ENCODE peak calls at places on chromosomes 4 and X, in four cellular contexts. One of them, this sample, is unnamed. For H3K36me3, the result is how much of the 10 kb centered on the place peaks cover.

GRCh38 chr4:41185614-41186609 is 28.4 kb downstream of the APBB2 start:
- DNase-seq in mammary epithelial cell: peak
- DNase-seq in brain microvascular endothelial cell: no peak
- DNase-seq in neural progenitor cell: no peak
- DNase-seq in this sample: peak

GRCh38 chr4:143616771-143617170 is 83.7 kb downstream of the FREM3 start:
- DNase-seq in mammary epithelial cell: peak
- DNase-seq in brain microvascular endothelial cell: peak
- DNase-seq in neural progenitor cell: no peak
- DNase-seq in this sample: peak

GRCh38 chrX:24145340-24146186 is 4.0 kb upstream of the ZFX start:
- DNase-seq in mammary epithelial cell: peak
- DNase-seq in brain microvascular endothelial cell: peak
- DNase-seq in neural progenitor cell: no peak
- DNase-seq in this sample: peak

GRCh38 chr4:3716876-3717235 is 49.3 kb upstream of the ADRA2C start:
- DNase-seq in mammary epithelial cell: no peak
- DNase-seq in brain microvascular endothelial cell: no peak
- DNase-seq in neural progenitor cell: no peak
- DNase-seq in this sample: no peak

GRCh38 chr4:104752337-104752736 is 257.6 kb upstream of the CXXC4 start:
- DNase-seq in mammary epithelial cell: no peak
- DNase-seq in brain microvascular endothelial cell: no peak
- DNase-seq in neural progenitor cell: no peak
- DNase-seq in this sample: peak

GRCh38 chrX:15107367-15107988 is 162.4 kb downstream of the ASB9 start:
- DNase-seq in mammary epithelial cell: no peak
- DNase-seq in brain microvascular endothelial cell: no peak
- DNase-seq in neural progenitor cell: no peak
- DNase-seq in this sample: peak

GRCh38 chrX:69968956-69969355 is 80.8 kb downstream of the AWAT2 start:
- DNase-seq in mammary epithelial cell: no peak
- DNase-seq in brain microvascular endothelial cell: no peak
- DNase-seq in neural progenitor cell: no peak
- DNase-seq in this sample: no peak

GRCh38 chr4:82172186-82172585 is 201.6 kb downstream of the HNRNPD start:
- DNase-seq in mammary epithelial cell: no peak
- DNase-seq in brain microvascular endothelial cell: no peak
- DNase-seq in neural progenitor cell: no peak
- DNase-seq in this sample: no peak

GRCh38 chrX:82711432-82711831 is 796.7 kb upstream of the POU3F4 start:
- DNase-seq in mammary epithelial cell: peak
- DNase-seq in brain microvascular endothelial cell: no peak
- DNase-seq in neural progenitor cell: peak
- DNase-seq in this sample: peak

GRCh38 chr4:56414135-56414675 is 21.2 kb downstream of the PPAT start:
- DNase-seq in mammary epithelial cell: peak
- DNase-seq in brain microvascular endothelial cell: no peak
- DNase-seq in neural progenitor cell: no peak
- DNase-seq in this sample: no peak

GRCh38 chr4:104815593-104816156 is 321.0 kb upstream of the CXXC4 start:
- DNase-seq in mammary epithelial cell: peak
- DNase-seq in brain microvascular endothelial cell: no peak
- DNase-seq in neural progenitor cell: no peak
- DNase-seq in this sample: peak

GRCh38 chr4:25441519-25442117 is 64.6 kb downstream of the ANAPC4 start:
- DNase-seq in mammary epithelial cell: peak
- DNase-seq in brain microvascular endothelial cell: peak
- DNase-seq in neural progenitor cell: peak
- DNase-seq in this sample: peak

GRCh38 chrX:4173743-4174142 is 460.3 kb upstream of the PRKX start:
- DNase-seq in mammary epithelial cell: no peak
- DNase-seq in brain microvascular endothelial cell: no peak
- DNase-seq in neural progenitor cell: no peak
- DNase-seq in this sample: no peak

GRCh38 chrX:150546711-150547153 is 21.7 kb upstream of the MTM1 start:
- DNase-seq in mammary epithelial cell: no peak
- DNase-seq in brain microvascular endothelial cell: no peak
- DNase-seq in neural progenitor cell: no peak
- DNase-seq in this sample: no peak

GRCh38 chr4:166498541-166498940 is 625.5 kb downstream of the TLL1 start:
- DNase-seq in mammary epithelial cell: no peak
- DNase-seq in brain microvascular endothelial cell: no peak
- DNase-seq in neural progenitor cell: no peak
- DNase-seq in this sample: no peak

GRCh38 chr4:112214397-112215264 is 17.0 kb upstream of the AP1AR start:
- DNase-seq in mammary epithelial cell: peak
- DNase-seq in brain microvascular endothelial cell: no peak
- DNase-seq in neural progenitor cell: no peak
- DNase-seq in this sample: peak

GRCh38 chr4:6752486-6752829 is 30.1 kb upstream of the KIAA0232 start:
- DNase-seq in mammary epithelial cell: no peak
- DNase-seq in brain microvascular endothelial cell: no peak
- DNase-seq in neural progenitor cell: no peak
- DNase-seq in this sample: no peak

GRCh38 chrX:46178763-46179162 is 366.5 kb downstream of the ZNF674 start:
- DNase-seq in mammary epithelial cell: no peak
- DNase-seq in brain microvascular endothelial cell: no peak
- DNase-seq in neural progenitor cell: no peak
- DNase-seq in this sample: no peak

GRCh38 chr4:155745984-155746383 is 12.8 kb upstream of the GUCY1B1 start:
- DNase-seq in mammary epithelial cell: no peak
- DNase-seq in brain microvascular endothelial cell: peak
- DNase-seq in neural progenitor cell: no peak
- DNase-seq in this sample: peak

GRCh38 chrX:126065901-126066660 is 100.0 kb downstream of the DCAF12L2 start:
- DNase-seq in mammary epithelial cell: no peak
- DNase-seq in brain microvascular endothelial cell: no peak
- DNase-seq in neural progenitor cell: no peak
- DNase-seq in this sample: no peak

GRCh38 chrX:134388161-134389109 is 71.5 kb upstream of the HPRT1 start:
- DNase-seq in mammary epithelial cell: no peak
- DNase-seq in brain microvascular endothelial cell: no peak
- DNase-seq in neural progenitor cell: no peak
- DNase-seq in this sample: no peak

GRCh38 chr4:73520821-73521220 is 39.3 kb downstream of the AFM start:
- DNase-seq in mammary epithelial cell: no peak
- DNase-seq in brain microvascular endothelial cell: peak
- DNase-seq in neural progenitor cell: peak
- DNase-seq in this sample: no peak

GRCh38 chr4:168098257-168098717 is 6.0 kb downstream of the ANXA10 start:
- DNase-seq in mammary epithelial cell: peak
- DNase-seq in brain microvascular endothelial cell: peak
- DNase-seq in neural progenitor cell: no peak
- DNase-seq in this sample: peak

GRCh38 chr4:25767877-25768475 is 94.8 kb downstream of the SEL1L3 start:
- DNase-seq in mammary epithelial cell: peak
- DNase-seq in brain microvascular endothelial cell: peak
- DNase-seq in neural progenitor cell: peak
- DNase-seq in this sample: peak

GRCh38 chr4:159487284-159487747 is 384.4 kb downstream of the RAPGEF2 start:
- DNase-seq in mammary epithelial cell: peak
- DNase-seq in brain microvascular endothelial cell: peak
- DNase-seq in neural progenitor cell: peak
- DNase-seq in this sample: peak

GRCh38 chr4:150178161-150178560 is 99.9 kb downstream of the DCLK2 start:
- DNase-seq in mammary epithelial cell: no peak
- DNase-seq in brain microvascular endothelial cell: peak
- DNase-seq in neural progenitor cell: no peak
- DNase-seq in this sample: no peak

GRCh38 chr4:20816287-20816686 is 116.0 kb downstream of the PACRGL start:
- DNase-seq in mammary epithelial cell: no peak
- DNase-seq in brain microvascular endothelial cell: no peak
- DNase-seq in neural progenitor cell: no peak
- DNase-seq in this sample: no peak

GRCh38 chr4:33162122-33162521 is 2442.0 kb downstream of the PCDH7 start:
- DNase-seq in mammary epithelial cell: no peak
- DNase-seq in brain microvascular endothelial cell: no peak
- DNase-seq in neural progenitor cell: no peak
- DNase-seq in this sample: no peak

GRCh38 chrX:130083656-130084382 is 26.5 kb downstream of the ELF4 start:
- DNase-seq in mammary epithelial cell: no peak
- DNase-seq in brain microvascular endothelial cell: no peak
- DNase-seq in neural progenitor cell: no peak
- DNase-seq in this sample: no peak

GRCh38 chrX:114580336-114580735 is 3.5 kb upstream of the HTR2C start:
- DNase-seq in mammary epithelial cell: no peak
- DNase-seq in brain microvascular endothelial cell: no peak
- DNase-seq in neural progenitor cell: peak
- DNase-seq in this sample: no peak

GRCh38 chrX:114582264-114582632 is 1.6 kb upstream of the HTR2C start:
- DNase-seq in mammary epithelial cell: no peak
- DNase-seq in brain microvascular endothelial cell: no peak
- DNase-seq in neural progenitor cell: peak
- DNase-seq in this sample: no peak

GRCh38 chrX:114582698-114583395 is 1.0 kb upstream of the HTR2C start:
- DNase-seq in mammary epithelial cell: no peak
- DNase-seq in brain microvascular endothelial cell: no peak
- DNase-seq in neural progenitor cell: peak
- DNase-seq in this sample: no peak

GRCh38 chrX:114583646-114584433 is at the start of gene HTR2C:
- DNase-seq in mammary epithelial cell: no peak
- DNase-seq in brain microvascular endothelial cell: no peak
- DNase-seq in neural progenitor cell: peak
- DNase-seq in this sample: no peak

GRCh38 chrX:114581528-114582263 is 2.2 kb upstream of the HTR2C start:
- DNase-seq in mammary epithelial cell: no peak
- DNase-seq in brain microvascular endothelial cell: no peak
- DNase-seq in neural progenitor cell: peak
- DNase-seq in this sample: no peak
- TF ChIP-seq CTCF in mammary epithelial cell: no peak
- TF ChIP-seq CTCF in brain microvascular endothelial cell: no peak
- TF ChIP-seq CTCF in neural progenitor cell: peak
- TF ChIP-seq CTCF in this sample: no peak

GRCh38 chr4:37917388-37917787 is 26.5 kb downstream of the TBC1D1 start:
- DNase-seq in mammary epithelial cell: no peak
- DNase-seq in brain microvascular endothelial cell: no peak
- DNase-seq in neural progenitor cell: no peak
- DNase-seq in this sample: no peak

GRCh38 chr4:37924946-37925345 is 34.1 kb downstream of the TBC1D1 start:
- DNase-seq in mammary epithelial cell: no peak
- DNase-seq in brain microvascular endothelial cell: no peak
- DNase-seq in neural progenitor cell: no peak
- DNase-seq in this sample: no peak

DNA sequence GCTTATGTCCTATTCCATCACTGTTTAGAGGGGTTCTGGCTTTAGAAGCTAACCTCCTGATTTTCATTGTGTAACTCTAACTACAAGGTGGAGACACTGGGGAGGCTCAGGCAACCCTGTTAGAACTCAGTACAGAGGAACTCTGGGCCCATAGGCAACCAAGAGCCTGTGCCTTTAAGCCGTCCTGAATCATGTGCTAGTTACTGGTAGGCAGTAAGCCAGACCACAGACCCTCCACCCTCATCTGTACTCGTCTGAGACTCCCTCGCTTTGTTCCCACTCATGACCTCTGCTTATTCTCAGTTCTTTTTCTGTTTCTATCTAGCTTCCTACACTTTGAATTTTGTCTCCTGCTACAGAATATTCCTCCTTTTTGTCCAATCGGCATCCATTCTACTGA is 31.4 kb downstream of the TBC1D1 start:
- DNase-seq in mammary epithelial cell: no peak
- DNase-seq in brain microvascular endothelial cell: peak
- DNase-seq in neural progenitor cell: no peak
- DNase-seq in this sample: no peak
- H3K4me3 ChIP-seq in mammary epithelial cell: no peak
- H3K4me3 ChIP-seq in brain microvascular endothelial cell: no peak
- H3K4me3 ChIP-seq in neural progenitor cell: no peak
- H3K4me3 ChIP-seq in this sample: no peak

DNA sequence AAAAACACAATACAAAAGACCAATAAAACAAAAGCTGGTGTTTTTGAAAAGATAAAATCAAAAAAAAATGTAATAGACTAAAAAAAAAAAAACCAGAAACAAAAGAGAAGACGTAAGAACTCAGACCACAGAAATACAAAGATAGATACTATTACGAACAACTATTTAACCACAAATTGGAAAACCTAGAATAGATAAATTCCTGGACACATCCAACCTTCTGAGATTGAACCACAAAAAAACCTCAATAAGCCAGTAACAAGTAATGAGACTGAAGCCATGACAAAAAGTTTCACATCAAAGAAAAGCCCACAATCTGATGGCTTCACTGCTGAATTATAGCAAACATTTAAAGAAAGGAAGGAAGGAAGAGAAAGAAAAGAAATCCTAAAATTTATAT is 16.2 kb downstream of the RCHY1 start:
- DNase-seq in mammary epithelial cell: no peak
- DNase-seq in brain microvascular endothelial cell: no peak
- DNase-seq in neural progenitor cell: no peak
- DNase-seq in this sample: no peak
- H3K36me3 ChIP-seq in mammary epithelial cell: under half
- H3K36me3 ChIP-seq in brain microvascular endothelial cell: under half
- H3K36me3 ChIP-seq in neural progenitor cell: under half
- H3K36me3 ChIP-seq in this sample: under half

GRCh38 chrX:16212436-16212835 is 45.2 kb downstream of the MAGEB17 start:
- DNase-seq in mammary epithelial cell: no peak
- DNase-seq in brain microvascular endothelial cell: peak
- DNase-seq in neural progenitor cell: peak
- DNase-seq in this sample: no peak
- TF ChIP-seq CTCF in mammary epithelial cell: peak
- TF ChIP-seq CTCF in brain microvascular endothelial cell: peak
- TF ChIP-seq CTCF in neural progenitor cell: peak
- TF ChIP-seq CTCF in this sample: no peak

GRCh38 chr4:108173599-108174057 is 4.9 kb upstream of the LEF1 start:
- DNase-seq in mammary epithelial cell: no peak
- DNase-seq in brain microvascular endothelial cell: no peak
- DNase-seq in neural progenitor cell: no peak
- DNase-seq in this sample: no peak
- H3K4me3 ChIP-seq in mammary epithelial cell: peak
- H3K4me3 ChIP-seq in brain microvascular endothelial cell: peak
- H3K4me3 ChIP-seq in neural progenitor cell: peak
- H3K4me3 ChIP-seq in this sample: no peak

DNA sequence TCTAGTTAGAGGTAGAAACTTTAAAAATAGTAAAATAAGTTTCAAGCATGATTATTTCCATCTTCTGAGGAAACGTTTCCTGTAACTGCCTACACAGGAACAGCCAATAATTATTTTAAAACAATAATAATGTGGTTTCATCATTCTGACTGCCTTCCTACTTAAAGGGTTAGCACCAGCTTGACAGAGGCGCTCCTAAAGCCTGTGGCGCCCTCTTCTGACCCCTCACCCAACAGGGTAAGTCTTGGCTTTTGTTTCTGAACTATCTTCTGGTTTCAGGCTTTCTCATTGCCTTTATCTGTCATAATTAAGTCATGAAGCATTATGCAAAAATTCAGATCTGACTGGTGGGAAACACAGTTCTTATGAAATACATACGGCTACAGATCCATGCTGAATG is 96.7 kb downstream of the ITM2A start:
- DNase-seq in mammary epithelial cell: no peak
- DNase-seq in brain microvascular endothelial cell: no peak
- DNase-seq in neural progenitor cell: peak
- DNase-seq in this sample: no peak
- H3K36me3 ChIP-seq in mammary epithelial cell: under half
- H3K36me3 ChIP-seq in brain microvascular endothelial cell: under half
- H3K36me3 ChIP-seq in neural progenitor cell: under half
- H3K36me3 ChIP-seq in this sample: under half

GRCh38 chr4:185471235-185472062 is at the start of gene CCDC110:
- DNase-seq in mammary epithelial cell: peak
- DNase-seq in brain microvascular endothelial cell: peak
- DNase-seq in neural progenitor cell: peak
- DNase-seq in this sample: peak
- TF ChIP-seq CTCF in mammary epithelial cell: peak
- TF ChIP-seq CTCF in brain microvascular endothelial cell: peak
- TF ChIP-seq CTCF in neural progenitor cell: peak
- TF ChIP-seq CTCF in this sample: peak

GRCh38 chrX:49308604-49309269 is 5.3 kb downstream of the GAGE10 start:
- DNase-seq in mammary epithelial cell: peak
- DNase-seq in brain microvascular endothelial cell: no peak
- DNase-seq in neural progenitor cell: no peak
- DNase-seq in this sample: no peak
- H3K4me3 ChIP-seq in mammary epithelial cell: peak
- H3K4me3 ChIP-seq in brain microvascular endothelial cell: no peak
- H3K4me3 ChIP-seq in neural progenitor cell: no peak
- H3K4me3 ChIP-seq in this sample: no peak

This sample was measured in bronchial epithelial cell.